ENCODE peak calls at places on chromosomes 3 and 15, in four cellular contexts. One of them, this sample, is unnamed.

GRCh38 chr3:39114456-39114855 is 7.0 kb downstream of the TTC21A start:
- DNase-seq in H1: no peak
- DNase-seq in testis: no peak
- DNase-seq in lower lobe of right lung: no peak
- DNase-seq in this sample: no peak

GRCh38 chr15:65884511-65884910 is 15.2 kb downstream of the RAB11A start:
- DNase-seq in H1: no peak
- DNase-seq in testis: no peak
- DNase-seq in lower lobe of right lung: no peak
- DNase-seq in this sample: no peak

GRCh38 chr15:94432279-94432678 is 200.9 kb downstream of the MCTP2 start:
- DNase-seq in H1: no peak
- DNase-seq in testis: no peak
- DNase-seq in lower lobe of right lung: no peak
- DNase-seq in this sample: no peak

GRCh38 chr15:79593119-79593869 is 161.2 kb downstream of the MINAR1 start:
- DNase-seq in H1: peak
- DNase-seq in testis: no peak
- DNase-seq in lower lobe of right lung: no peak
- DNase-seq in this sample: no peak

GRCh38 chr3:154142608-154143007 is 21.4 kb downstream of the ARHGEF26 start:
- DNase-seq in H1: no peak
- DNase-seq in testis: no peak
- DNase-seq in lower lobe of right lung: no peak
- DNase-seq in this sample: no peak

GRCh38 chr3:162569314-162569713 is 1072.7 kb downstream of the OTOL1 start:
- DNase-seq in H1: no peak
- DNase-seq in testis: no peak
- DNase-seq in lower lobe of right lung: no peak
- DNase-seq in this sample: no peak

GRCh38 chr15:48017747-48018146 is 103.0 kb upstream of the SLC24A5 start:
- DNase-seq in H1: no peak
- DNase-seq in testis: no peak
- DNase-seq in lower lobe of right lung: no peak
- DNase-seq in this sample: no peak

GRCh38 chr3:121747976-121748375 is 1.6 kb downstream of the GOLGB1 start:
- DNase-seq in H1: no peak
- DNase-seq in testis: no peak
- DNase-seq in lower lobe of right lung: no peak
- DNase-seq in this sample: no peak

GRCh38 chr3:195151866-195152526 is 119.0 kb downstream of the XXYLT1 start:
- DNase-seq in H1: no peak
- DNase-seq in testis: no peak
- DNase-seq in lower lobe of right lung: no peak
- DNase-seq in this sample: no peak

GRCh38 chr15:28900892-28901586 is 15.3 kb downstream of the APBA2 start:
- DNase-seq in H1: no peak
- DNase-seq in testis: no peak
- DNase-seq in lower lobe of right lung: no peak
- DNase-seq in this sample: no peak

GRCh38 chr3:168272343-168272984 is 176.7 kb upstream of the GOLIM4 start:
- DNase-seq in H1: no peak
- DNase-seq in testis: no peak
- DNase-seq in lower lobe of right lung: no peak
- DNase-seq in this sample: no peak

GRCh38 chr3:133928903-133929607 is 33.4 kb upstream of the RAB6B start:
- DNase-seq in H1: peak
- DNase-seq in testis: no peak
- DNase-seq in lower lobe of right lung: no peak
- DNase-seq in this sample: no peak

GRCh38 chr3:125585595-125586223 is 9.6 kb downstream of the OSBPL11 start:
- DNase-seq in H1: peak
- DNase-seq in testis: peak
- DNase-seq in lower lobe of right lung: no peak
- DNase-seq in this sample: peak

GRCh38 chr3:123343296-123344174 is 105.4 kb downstream of the ADCY5 start:
- DNase-seq in H1: no peak
- DNase-seq in testis: no peak
- DNase-seq in lower lobe of right lung: no peak
- DNase-seq in this sample: no peak

GRCh38 chr3:72580910-72581309 is 267.3 kb downstream of the SHQ1 start:
- DNase-seq in H1: no peak
- DNase-seq in testis: no peak
- DNase-seq in lower lobe of right lung: no peak
- DNase-seq in this sample: no peak

GRCh38 chr3:70072180-70072579 is 72.6 kb downstream of the SAMMSON start:
- DNase-seq in H1: no peak
- DNase-seq in testis: peak
- DNase-seq in lower lobe of right lung: no peak
- DNase-seq in this sample: no peak
- H3K4me3 ChIP-seq in H1: peak
- H3K4me3 ChIP-seq in testis: no peak
- H3K4me3 ChIP-seq in lower lobe of right lung: no peak
- H3K4me3 ChIP-seq in this sample: no peak

DNA sequence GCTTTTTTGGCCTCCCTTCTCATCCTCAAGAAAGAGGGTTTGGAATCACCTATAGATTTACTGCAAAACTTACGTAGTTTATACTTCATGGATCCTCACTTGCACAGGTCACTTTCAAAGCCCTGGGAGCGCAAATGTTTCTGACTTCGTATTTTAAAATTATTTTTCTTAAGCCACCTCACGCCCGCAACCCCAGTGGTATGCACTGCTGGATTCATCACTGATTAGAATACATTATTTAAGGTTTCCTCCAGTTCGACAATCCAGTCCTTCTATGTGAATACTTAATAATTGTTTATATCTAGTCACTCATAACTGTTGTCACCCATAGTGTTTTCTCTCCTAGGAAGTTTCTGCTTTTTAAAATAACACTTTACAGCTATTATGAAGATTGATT is 339.9 kb downstream of the CHL1 start:
- DNase-seq in H1: no peak
- DNase-seq in testis: no peak
- DNase-seq in lower lobe of right lung: no peak
- DNase-seq in this sample: no peak
- H3K4me3 ChIP-seq in H1: peak
- H3K4me3 ChIP-seq in testis: peak
- H3K4me3 ChIP-seq in lower lobe of right lung: peak
- H3K4me3 ChIP-seq in this sample: no peak

GRCh38 chr15:75452364-75452967 is 976 bp upstream of the SIN3A start:
- DNase-seq in H1: peak
- DNase-seq in testis: peak
- DNase-seq in lower lobe of right lung: peak
- DNase-seq in this sample: peak

GRCh38 chr15:75453703-75454470 is 2.4 kb upstream of the SIN3A start:
- DNase-seq in H1: peak
- DNase-seq in testis: peak
- DNase-seq in lower lobe of right lung: peak
- DNase-seq in this sample: peak

GRCh38 chr15:75454471-75455418 is 3.3 kb upstream of the SIN3A start:
- DNase-seq in H1: peak
- DNase-seq in testis: peak
- DNase-seq in lower lobe of right lung: peak
- DNase-seq in this sample: peak

GRCh38 chr15:75451674-75452363 is at the start of gene SIN3A:
- DNase-seq in H1: peak
- DNase-seq in testis: peak
- DNase-seq in lower lobe of right lung: peak
- DNase-seq in this sample: peak

GRCh38 chr15:75452968-75453702 is 1.6 kb upstream of the SIN3A start:
- DNase-seq in H1: peak
- DNase-seq in testis: peak
- DNase-seq in lower lobe of right lung: peak
- DNase-seq in this sample: peak
- H3K4me3 ChIP-seq in H1: peak
- H3K4me3 ChIP-seq in testis: peak
- H3K4me3 ChIP-seq in lower lobe of right lung: peak
- H3K4me3 ChIP-seq in this sample: peak

DNA sequence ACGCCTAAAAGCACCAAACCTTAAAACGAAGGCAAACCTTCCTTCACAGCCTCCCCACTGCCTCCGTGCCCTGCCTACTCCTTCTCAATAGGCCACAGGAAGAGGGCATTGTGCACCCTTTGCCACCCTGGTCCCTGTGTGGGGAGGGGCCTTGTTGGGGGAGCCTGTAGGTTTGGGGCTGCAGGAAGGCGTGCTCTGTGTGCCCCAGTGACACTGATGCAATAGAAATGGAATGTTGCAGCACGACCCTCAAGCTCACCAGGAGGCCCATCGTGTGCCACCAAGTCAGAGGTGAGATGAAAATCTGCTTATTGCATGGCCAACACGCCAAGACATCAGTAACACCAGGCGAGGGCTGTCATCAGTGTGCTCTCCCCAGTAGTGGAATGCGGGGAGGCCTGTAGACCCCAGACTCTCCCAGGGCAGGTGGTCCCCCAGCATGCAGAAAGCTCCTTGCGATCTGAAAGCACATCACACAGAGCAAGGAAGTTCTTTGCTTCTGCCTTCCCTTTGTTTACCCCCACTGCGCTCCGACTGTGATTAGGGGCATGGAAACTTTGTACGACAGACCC is 86.2 kb downstream of the ASB7 start:
- DNase-seq in H1: no peak
- DNase-seq in testis: no peak
- DNase-seq in lower lobe of right lung: no peak
- DNase-seq in this sample: no peak
- H3K4me3 ChIP-seq in H1: no peak
- H3K4me3 ChIP-seq in testis: no peak
- H3K4me3 ChIP-seq in lower lobe of right lung: no peak
- H3K4me3 ChIP-seq in this sample: no peak

DNA sequence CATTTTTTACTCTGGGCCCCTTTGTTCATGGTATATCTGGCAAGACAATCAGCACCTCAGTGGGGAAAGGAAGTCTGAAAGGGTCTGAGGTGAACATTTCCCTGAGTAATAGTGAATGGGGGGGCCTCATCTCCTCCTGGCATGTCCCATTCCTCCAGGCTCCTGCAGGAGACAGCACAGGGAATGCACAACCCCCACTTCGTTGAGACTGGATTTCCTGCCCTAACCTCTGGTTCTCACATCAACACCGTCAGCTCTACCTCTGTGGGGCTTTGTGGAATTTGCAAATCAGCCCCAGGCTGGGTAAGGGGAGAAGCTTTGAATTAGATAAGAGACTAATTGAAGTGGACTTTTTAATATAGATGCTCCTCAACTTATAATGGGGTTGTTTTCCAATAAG is 168.3 kb upstream of the TRIM42 start:
- DNase-seq in H1: no peak
- DNase-seq in testis: no peak
- DNase-seq in lower lobe of right lung: no peak
- DNase-seq in this sample: no peak
- H3K4me3 ChIP-seq in H1: no peak
- H3K4me3 ChIP-seq in testis: no peak
- H3K4me3 ChIP-seq in lower lobe of right lung: no peak
- H3K4me3 ChIP-seq in this sample: no peak

GRCh38 chr3:12612514-12613226 is 51.2 kb downstream of the RAF1 start:
- DNase-seq in H1: no peak
- DNase-seq in testis: no peak
- DNase-seq in lower lobe of right lung: no peak
- DNase-seq in this sample: peak
- H3K4me3 ChIP-seq in H1: no peak
- H3K4me3 ChIP-seq in testis: no peak
- H3K4me3 ChIP-seq in lower lobe of right lung: no peak
- H3K4me3 ChIP-seq in this sample: no peak

GRCh38 chr3:43286886-43287301 is 554 bp downstream of the SNRK start:
- DNase-seq in H1: peak
- DNase-seq in testis: no peak
- DNase-seq in lower lobe of right lung: no peak
- DNase-seq in this sample: no peak

GRCh38 chr3:43289401-43289800 is 3.1 kb downstream of the SNRK start:
- DNase-seq in H1: no peak
- DNase-seq in testis: no peak
- DNase-seq in lower lobe of right lung: no peak
- DNase-seq in this sample: no peak

GRCh38 chr3:43287514-43287913 is 1.2 kb downstream of the SNRK start:
- DNase-seq in H1: no peak
- DNase-seq in testis: no peak
- DNase-seq in lower lobe of right lung: no peak
- DNase-seq in this sample: no peak

GRCh38 chr3:43288850-43289249 is 2.5 kb downstream of the SNRK start:
- DNase-seq in H1: no peak
- DNase-seq in testis: no peak
- DNase-seq in lower lobe of right lung: no peak
- DNase-seq in this sample: no peak

DNA sequence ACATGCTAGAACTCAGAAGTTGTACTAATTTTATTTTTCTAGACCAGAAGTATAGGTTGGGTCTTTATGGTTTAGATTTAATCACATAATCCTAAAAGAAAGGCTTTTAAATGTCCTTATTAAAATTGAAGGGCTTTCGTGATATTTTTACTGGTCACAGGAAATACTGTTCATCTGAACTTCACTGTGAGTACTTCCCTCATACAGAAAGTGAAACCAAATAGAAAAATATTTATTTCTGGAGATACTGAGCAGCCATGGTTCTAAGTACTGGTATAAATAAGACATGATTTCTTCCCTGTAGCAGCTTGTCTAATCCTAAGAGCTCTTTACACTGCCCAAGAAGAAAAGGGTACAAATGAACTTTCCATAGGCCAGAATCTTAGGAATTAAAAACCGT is 2.0 kb downstream of the SNRK start:
- DNase-seq in H1: no peak
- DNase-seq in testis: no peak
- DNase-seq in lower lobe of right lung: no peak
- DNase-seq in this sample: peak
- H3K4me3 ChIP-seq in H1: no peak
- H3K4me3 ChIP-seq in testis: peak
- H3K4me3 ChIP-seq in lower lobe of right lung: peak
- H3K4me3 ChIP-seq in this sample: peak

This sample was measured in Jurkat, Clone E6-1.